ENCODE peak calls at places on chromosomes 13 and 19, in four cellular contexts. I is NCI-H187 treated with DMSO at 0.1 percent for 48 hours, C is astrocyte, Q is heart right ventricle. R is an unnamed sample.

GRCh38 chr19:29945433-29945832 is 3.4 kb downstream of the URI1 start:
- DNase-seq in I (no peak), Q (no peak), C (no peak), R (no peak)

GRCh38 chr19:46841458-46842083 is 9.1 kb downstream of the AP2S1 start:
- DNase-seq in Q (peak), C (no peak), I (no peak), R (peak)

GRCh38 chr19:51692065-51692915 is 840 bp upstream of the SPACA6 start:
- DNase-seq in I (no peak), C (no peak), Q (no peak), R (no peak)

GRCh38 chr13:75359266-75359665 is 122.7 kb downstream of the TBC1D4 start:
- DNase-seq in Q (no peak), I (no peak), C (peak), R (peak)

GRCh38 chr13:36919206-36919832 is 719 bp downstream of the SMAD9 start:
- DNase-seq in I (peak), C (peak), Q (peak), R (peak)

GRCh38 chr19:47641891-47642485 is 33.1 kb downstream of the BICRA start:
- DNase-seq in I (no peak), Q (no peak), C (no peak), R (peak)

GRCh38 chr19:41324921-41325639 is 15.1 kb downstream of the CCDC97 start:
- DNase-seq in Q (peak), I (no peak), C (peak), R (peak)

GRCh38 chr13:40148103-40148502 is 492.6 kb downstream of the COG6 start:
- DNase-seq in Q (no peak), I (no peak), C (no peak), R (no peak)

GRCh38 chr19:3982701-3983541 is 2.3 kb downstream of the EEF2 start:
- DNase-seq in Q (no peak), C (peak), I (no peak), R (peak)

GRCh38 chr13:69291292-69291906 is 816.2 kb upstream of the ATXN8OS start:
- DNase-seq in C (no peak), I (no peak), Q (no peak), R (no peak)

GRCh38 chr13:40786568-40786996 is 2.8 kb upstream of the SLC25A15 start:
- DNase-seq in C (no peak), I (no peak), Q (no peak), R (peak)

GRCh38 chr19:10927691-10928562 is 512 bp downstream of the YIPF2 start:
- DNase-seq in Q (no peak), C (no peak), I (no peak), R (no peak)

GRCh38 chr19:3804429-3804828 is 18.2 kb upstream of the MATK start:
- DNase-seq in Q (no peak), C (no peak), I (no peak), R (no peak)

GRCh38 chr13:88153353-88153752 is 482.2 kb downstream of the SLITRK5 start:
- DNase-seq in I (no peak), Q (no peak), C (no peak), R (no peak)

GRCh38 chr19:35949131-35949530 is 13.0 kb downstream of the LRFN3 start:
- DNase-seq in Q (no peak), C (no peak), I (no peak), R (no peak)

R was measured in fibroblast of lung.